ENCODE peak calls at places on chromosomes 16 and 17, in ten cellular contexts. F is body of pancreas, L is heart left ventricle, Z is left ventricle myocardium inferior, R is esophagus squamous epithelium, E is AG04450, T is heart right ventricle, G is GM23338, K is sigmoid colon, P is ascending aorta. S is an unnamed sample. For H3K27me3, the result is how much of the 10 kb centered on the place peaks cover.

GRCh38 chr17:42463976-42464400 is 5.3 kb downstream of the ATP6V0A1 start:
- DNase-seq in T (no peak), R (no peak), P (no peak), Z (no peak), E (no peak), K (no peak), G (no peak), F (no peak), L (no peak), S (no peak)

GRCh38 chr16:24738895-24739294 is 9.4 kb downstream of the TNRC6A start:
- DNase-seq in R (no peak), F (no peak), Z (no peak), E (no peak), L (no peak), K (no peak), G (no peak), T (no peak), P (no peak), S (peak)

GRCh38 chr16:73365010-73365409 is 317.1 kb upstream of the ZFHX3 start:
- DNase-seq in L (no peak), T (peak), R (no peak), E (peak), K (no peak), Z (no peak), G (no peak), F (peak), P (no peak), S (no peak)

GRCh38 chr17:61076649-61077048 is 323.0 kb upstream of the TBX2 start:
- DNase-seq in Z (no peak), T (no peak), F (no peak), K (no peak), G (no peak), P (no peak), R (no peak), E (no peak), L (no peak), S (no peak)

GRCh38 chr17:78573955-78574354 is 3.2 kb downstream of the DNAH17 start:
- DNase-seq in P (no peak), G (no peak), R (no peak), K (no peak), Z (no peak), L (no peak), E (no peak), T (no peak), F (no peak), S (no peak)

GRCh38 chr17:45370949-45371413 is 54.2 kb upstream of the MAP3K14 start:
- DNase-seq in T (no peak), G (no peak), F (no peak), P (no peak), R (no peak), L (no peak), K (peak), E (no peak), Z (no peak), S (no peak)

GRCh38 chr17:31595076-31595475 is 203.6 kb downstream of the RAB11FIP4 start:
- DNase-seq in L (no peak), E (no peak), Z (no peak), T (no peak), K (no peak), R (no peak), P (no peak), G (no peak), F (no peak), S (no peak)

GRCh38 chr17:56937688-56938087 is 23.2 kb downstream of the COIL start:
- DNase-seq in R (no peak), T (no peak), E (no peak), L (no peak), F (no peak), K (no peak), G (no peak), P (no peak), Z (no peak), S (no peak)

GRCh38 chr17:17832040-17832363 is 4.8 kb downstream of the SREBF1 start:
- DNase-seq in E (no peak), K (no peak), Z (no peak), R (no peak), P (no peak), G (no peak), T (no peak), F (no peak), L (no peak), S (no peak)

GRCh38 chr17:77493238-77493812 is 352.6 kb downstream of the SEC14L1 start:
- DNase-seq in Z (peak), R (no peak), G (no peak), K (peak), T (no peak), F (peak), L (no peak), P (peak), E (no peak), S (peak)

GRCh38 chr17:61442878-61443474 is 9.2 kb upstream of the TBX4 start:
- DNase-seq in R (no peak), P (no peak), L (no peak), Z (no peak), G (no peak), E (no peak), T (no peak), K (no peak), F (no peak), S (no peak)

GRCh38 chr16:57635266-57636097 is 7.1 kb downstream of the ADGRG1 start:
- DNase-seq in L (no peak), E (no peak), G (no peak), T (no peak), K (no peak), F (peak), R (no peak), P (no peak), Z (no peak), S (no peak)

GRCh38 chr17:17570798-17571716 is 20.5 kb downstream of the PEMT start:
- DNase-seq in R (no peak), F (peak), G (no peak), Z (peak), P (no peak), T (no peak), K (no peak), E (no peak), L (peak), S (no peak)

GRCh38 chr17:49455226-49455968 is 39.7 kb upstream of the NGFR start:
- DNase-seq in G (no peak), P (no peak), F (no peak), T (no peak), E (no peak), Z (no peak), R (no peak), K (no peak), L (no peak), S (no peak)

GRCh38 chr17:59406808-59407381 is 75.4 kb downstream of the YPEL2 start:
- DNase-seq in T (peak), R (no peak), G (no peak), P (no peak), Z (no peak), K (no peak), E (peak), L (no peak), F (no peak), S (no peak)

GRCh38 chr17:57293077-57293476 is 36.8 kb downstream of the MSI2 start:
- DNase-seq in P (no peak), T (no peak), Z (peak), K (no peak), G (no peak), L (no peak), E (no peak), R (no peak), F (peak), S (no peak)

GRCh38 chr16:56424791-56425438 is 430 bp downstream of the AMFR start:
- DNase-seq in R (no peak), G (peak), Z (peak), E (no peak), K (peak), L (peak), P (no peak), T (peak), F (peak), S (peak)

GRCh38 chr17:63369233-63369632 is 76.9 kb downstream of the CYB561 start:
- DNase-seq in F (no peak), T (no peak), K (no peak), E (no peak), P (no peak), R (no peak), G (no peak), L (no peak), Z (no peak), S (no peak)

GRCh38 chr16:79164378-79164720 is 436.2 kb downstream of the MAF start:
- DNase-seq in P (no peak), R (no peak), F (no peak), Z (no peak), L (no peak), T (no peak), G (no peak), K (no peak), E (no peak), S (no peak)

GRCh38 chr16:27617678-27618077 is 67.7 kb downstream of the KATNIP start:
- DNase-seq in R (no peak), P (no peak), G (no peak), K (no peak), L (no peak), Z (no peak), T (no peak), F (no peak), E (no peak), S (no peak)

GRCh38 chr16:70270176-70270575 is 18.4 kb upstream of the EXOSC6 start:
- DNase-seq in F (no peak), T (no peak), P (no peak), G (no peak), L (no peak), E (no peak), K (peak), Z (no peak), R (no peak), S (no peak)

GRCh38 chr17:2090804-2091534 is 36.1 kb downstream of the HIC1 start:
- DNase-seq in T (peak), P (no peak), Z (peak), G (peak), R (no peak), F (no peak), K (peak), L (peak), E (peak), S (no peak)

GRCh38 chr17:42720996-42721583 is 23.8 kb downstream of the EZH1 start:
- DNase-seq in Z (no peak), G (peak), K (no peak), R (no peak), P (no peak), E (peak), F (peak), L (no peak), T (peak), S (no peak)

GRCh38 chr17:63966646-63967265 is 6.0 kb downstream of the SCN4A start:
- DNase-seq in K (no peak), E (no peak), T (no peak), Z (no peak), R (no peak), G (no peak), F (no peak), L (no peak), P (no peak), S (no peak)

GRCh38 chr16:21590791-21591190 is 8.6 kb upstream of the METTL9 start:
- DNase-seq in G (no peak), F (no peak), T (no peak), Z (no peak), L (no peak), K (no peak), E (no peak), P (no peak), R (no peak), S (no peak)

GRCh38 chr16:77789085-77789611 is 784 bp downstream of the VAT1L start:
- DNase-seq in E (no peak), F (no peak), T (no peak), L (no peak), R (no peak), K (no peak), Z (no peak), P (no peak), G (peak), S (no peak)

GRCh38 chr17:2230877-2231276 is 72.7 kb downstream of the SMG6 start:
- DNase-seq in K (no peak), R (no peak), F (no peak), G (no peak), E (no peak), L (no peak), P (no peak), T (no peak), Z (no peak), S (no peak)

GRCh38 chr16:66262253-66263167 is 104.0 kb upstream of the CDH5 start:
- DNase-seq in L (no peak), E (no peak), T (no peak), F (no peak), Z (peak), G (no peak), R (no peak), K (peak), P (no peak), S (no peak)

GRCh38 chr16:88527186-88527936 is 42.8 kb upstream of the ZC3H18 start:
- DNase-seq in R (no peak), P (no peak), E (peak), L (peak), G (peak), K (peak), Z (peak), F (peak), T (peak), S (peak)

DNA sequence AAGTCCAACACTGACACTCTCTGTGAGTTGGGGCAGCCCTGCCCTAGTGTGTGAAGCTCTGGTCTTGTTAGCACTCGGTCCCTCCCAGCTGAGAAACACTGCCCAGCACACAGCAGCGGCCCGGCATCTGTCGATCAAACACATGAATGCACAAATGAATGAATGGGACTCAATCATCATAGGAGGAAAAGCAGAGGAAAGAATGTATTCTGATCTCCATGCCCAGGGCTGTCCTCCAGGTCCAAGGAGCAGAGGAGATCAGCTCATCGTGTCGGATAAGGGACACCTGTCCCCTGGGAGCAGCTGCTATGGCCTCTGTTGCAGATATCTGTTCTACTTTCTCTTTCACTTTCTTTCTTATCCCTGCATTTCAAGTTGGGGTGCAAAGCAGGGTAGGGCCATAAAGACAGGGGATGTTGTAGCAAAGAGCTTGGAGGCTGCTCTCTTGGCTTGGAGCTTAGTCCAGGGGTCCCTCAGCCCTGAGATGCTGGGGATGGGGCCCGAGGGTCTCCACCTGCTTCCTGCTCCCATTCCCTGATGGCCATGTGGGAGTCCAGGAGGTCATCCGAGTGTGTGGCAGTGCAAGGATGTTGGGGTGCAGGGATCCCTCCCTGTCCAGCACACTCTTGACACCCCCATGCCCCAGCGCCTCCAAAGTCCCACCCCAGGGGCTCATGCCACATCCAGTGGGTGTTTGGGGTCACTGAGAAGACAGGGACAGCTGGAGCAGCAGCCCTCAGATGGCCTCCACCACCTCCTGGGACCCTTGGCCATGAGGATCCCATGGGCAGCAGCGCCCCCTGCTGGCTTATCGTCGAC is 88.2 kb downstream of the IRF8 start:
- DNase-seq in K (peak), L (no peak), T (no peak), G (peak), R (no peak), Z (no peak), P (no peak), F (peak), E (no peak), S (no peak)
- TF ChIP-seq CTCF in K (no peak), L (peak), T (peak), G (peak), R (no peak), Z (peak), P (peak), F (peak), E (peak), S (peak)

DNA sequence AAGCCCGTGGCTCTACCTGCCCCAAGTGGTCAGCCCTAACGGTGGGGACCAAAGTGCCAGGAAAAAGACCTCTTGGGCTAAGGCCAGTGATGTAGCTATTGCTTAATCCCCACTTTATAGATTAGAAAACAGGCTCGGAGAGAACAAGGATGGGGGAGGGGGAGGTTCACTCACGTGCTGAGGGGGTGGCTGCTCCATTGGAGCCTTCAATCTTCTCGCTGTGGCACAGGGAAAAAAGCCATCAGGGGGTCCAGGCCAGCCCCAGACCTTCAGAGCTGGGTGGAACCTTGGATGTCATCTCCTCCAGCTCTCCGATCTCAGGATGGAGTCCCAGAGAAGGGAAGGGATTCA is 45.9 kb downstream of the SRCIN1 start:
- DNase-seq in E (no peak), G (no peak), Z (no peak), F (no peak), T (no peak), L (no peak), K (no peak), R (no peak), P (no peak), S (no peak)
- H3K27me3 ChIP-seq in E (half or more), G (half or more), Z (half or more), F (under half), T (half or more), L (under half), K (under half), R (half or more), P (half or more), S (half or more)

GRCh38 chr17:50468120-50469004 is at the start of gene CHAD:
- DNase-seq in R (no peak), Z (no peak), F (no peak), E (no peak), P (no peak), L (no peak), G (peak), K (peak), T (no peak), S (peak)
- H3K4me3 ChIP-seq in R (peak), Z (peak), F (no peak), E (peak), P (peak), L (peak), G (peak), K (peak), T (peak), S (peak)

GRCh38 chr17:67138392-67138791 is 94.0 kb downstream of the CACNG1 start:
- DNase-seq in F (no peak), G (no peak), L (no peak), Z (no peak), P (no peak), E (no peak), K (no peak), T (no peak), R (no peak), S (no peak)

GRCh38 chr17:67139289-67139688 is 94.9 kb downstream of the CACNG1 start:
- DNase-seq in K (no peak), F (no peak), E (no peak), L (no peak), P (no peak), Z (no peak), T (no peak), G (no peak), R (no peak), S (no peak)

GRCh38 chr17:67137026-67137370 is 92.6 kb downstream of the CACNG1 start:
- DNase-seq in F (no peak), Z (no peak), K (no peak), P (no peak), G (no peak), R (no peak), L (no peak), T (no peak), E (no peak), S (no peak)

GRCh38 chr17:67137860-67138259 is 93.5 kb downstream of the CACNG1 start:
- DNase-seq in L (no peak), T (no peak), P (no peak), K (no peak), R (no peak), E (no peak), Z (no peak), F (no peak), G (no peak), S (no peak)

GRCh38 chr17:67139784-67140665 is 95.7 kb downstream of the CACNG1 start:
- DNase-seq in K (no peak), T (no peak), F (peak), G (peak), Z (no peak), R (no peak), P (no peak), E (no peak), L (no peak), S (no peak)
- TF ChIP-seq CTCF in K (no peak), T (no peak), F (peak), G (peak), Z (no peak), R (no peak), P (no peak), E (no peak), L (no peak), S (no peak)

DNA sequence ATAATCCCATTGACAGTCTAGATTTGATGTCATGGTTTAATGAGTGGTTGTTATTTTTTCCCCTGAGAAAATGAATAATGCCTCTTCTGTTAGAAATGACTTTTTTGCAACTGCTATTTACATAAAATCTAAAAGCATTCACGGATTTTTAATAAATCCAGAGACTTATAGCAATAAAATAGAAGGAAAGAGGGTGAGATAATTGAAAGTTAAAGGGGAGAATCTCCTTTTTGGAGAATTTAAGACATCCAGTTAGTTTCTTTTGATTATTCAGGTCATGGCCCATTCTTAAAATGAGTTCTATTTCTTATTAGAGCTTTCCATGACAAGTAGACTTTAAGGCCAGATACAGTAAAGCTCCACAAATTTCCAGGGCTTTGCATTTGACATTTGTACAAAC is 789.1 kb upstream of the SOX9 start:
- DNase-seq in L (no peak), T (no peak), P (no peak), K (no peak), E (no peak), Z (no peak), G (no peak), R (no peak), F (no peak), S (no peak)
- H3K27me3 ChIP-seq in L (under half), T (under half), P (under half), K (under half), E (under half), Z (under half), G (under half), R (under half), F (under half), S (under half)

GRCh38 chr17:29292071-29292991 is 1.6 kb downstream of the NUFIP2 start:
- DNase-seq in R (no peak), L (peak), E (no peak), F (peak), Z (peak), T (peak), G (peak), K (peak), P (peak), S (peak)

GRCh38 chr17:29292992-29293889 is 707 bp downstream of the NUFIP2 start:
- DNase-seq in P (peak), Z (peak), F (peak), G (peak), L (peak), E (no peak), R (no peak), T (peak), K (peak), S (peak)

GRCh38 chr17:29293890-29294579 is at the start of gene NUFIP2:
- DNase-seq in P (peak), R (peak), G (peak), F (peak), L (peak), T (peak), Z (peak), K (peak), E (peak), S (peak)

GRCh38 chr17:29291163-29291752 is 2.7 kb downstream of the NUFIP2 start:
- DNase-seq in T (peak), L (no peak), F (no peak), G (peak), Z (no peak), E (peak), K (no peak), R (no peak), P (no peak), S (no peak)

GRCh38 chr17:29289852-29290251 is 4.1 kb downstream of the NUFIP2 start:
- DNase-seq in K (no peak), E (no peak), L (no peak), F (no peak), Z (no peak), G (no peak), T (no peak), P (no peak), R (no peak), S (no peak)
- H3K4me3 ChIP-seq in K (no peak), E (peak), L (no peak), F (no peak), Z (peak), G (peak), T (no peak), P (peak), R (no peak), S (no peak)